ENCODE peak calls at places on chromosomes 11 and 22, in four cellular contexts. One of them, this sample, is unnamed.

GRCh38 chr22:34055525-34056200 is 135.4 kb upstream of the LARGE1 start:
- DNase-seq in keratinocyte: no peak
- DNase-seq in A673: peak; percentile 0
- DNase-seq in fibroblast of mammary gland: no peak
- DNase-seq in this sample: no peak

GRCh38 chr11:65429724-65430405 is 7.3 kb downstream of the NEAT1 start:
- DNase-seq in keratinocyte: no peak
- DNase-seq in A673: no peak
- DNase-seq in fibroblast of mammary gland: peak; percentile 89
- DNase-seq in this sample: peak; percentile 72

GRCh38 chr11:114847599-114847998 is 169.3 kb downstream of the NXPE2 start:
- DNase-seq in keratinocyte: no peak
- DNase-seq in A673: peak; percentile 80
- DNase-seq in fibroblast of mammary gland: no peak
- DNase-seq in this sample: no peak

GRCh38 chr22:49016909-49017768 is 810.5 kb downstream of the BRD1 start:
- DNase-seq in keratinocyte: no peak
- DNase-seq in A673: no peak
- DNase-seq in fibroblast of mammary gland: no peak
- DNase-seq in this sample: no peak

GRCh38 chr11:119016216-119017009 is 1.7 kb downstream of the RPS25 start:
- DNase-seq in keratinocyte: no peak
- DNase-seq in A673: no peak
- DNase-seq in fibroblast of mammary gland: no peak
- DNase-seq in this sample: no peak

GRCh38 chr11:112903310-112903709 is 57.9 kb upstream of the NCAM1 start:
- DNase-seq in keratinocyte: no peak
- DNase-seq in A673: no peak
- DNase-seq in fibroblast of mammary gland: no peak
- DNase-seq in this sample: no peak

GRCh38 chr11:111574373-111575230 is 27.6 kb upstream of the SIK2 start:
- DNase-seq in keratinocyte: no peak
- DNase-seq in A673: no peak
- DNase-seq in fibroblast of mammary gland: no peak
- DNase-seq in this sample: no peak

GRCh38 chr11:110069158-110069737 is 23.9 kb upstream of the ZC3H12C start:
- DNase-seq in keratinocyte: peak; percentile 93
- DNase-seq in A673: peak; percentile 97
- DNase-seq in fibroblast of mammary gland: peak; percentile 80
- DNase-seq in this sample: peak; percentile 77

GRCh38 chr11:8298801-8299786 is 35.4 kb upstream of the LMO1 start:
- DNase-seq in keratinocyte: no peak
- DNase-seq in A673: no peak
- DNase-seq in fibroblast of mammary gland: no peak
- DNase-seq in this sample: no peak

GRCh38 chr11:63551889-63552266 is 11.3 kb downstream of the PLAAT2 start:
- DNase-seq in keratinocyte: no peak
- DNase-seq in A673: no peak
- DNase-seq in fibroblast of mammary gland: no peak
- DNase-seq in this sample: no peak

DNA sequence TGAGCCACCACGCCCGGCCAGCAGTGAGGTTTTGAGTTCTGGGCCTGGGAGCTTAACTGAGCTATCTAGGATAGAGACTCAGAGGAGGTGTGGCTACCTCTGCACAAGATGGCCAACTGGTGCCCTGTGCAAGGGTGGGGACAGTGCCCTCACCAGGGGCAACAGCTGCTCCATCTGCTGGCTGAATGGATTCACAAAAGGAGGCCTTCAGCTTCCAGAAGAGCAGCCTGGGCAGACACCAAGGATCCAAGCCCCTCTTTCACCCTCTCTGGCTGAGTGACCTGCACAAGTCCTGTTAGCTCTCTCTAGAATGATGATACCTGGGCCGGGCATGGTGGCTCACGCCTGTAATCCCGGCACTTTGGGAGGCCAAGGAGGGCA is 33.5 kb upstream of the BAIAP2L2 start:
- DNase-seq in keratinocyte: no peak
- DNase-seq in A673: no peak
- DNase-seq in fibroblast of mammary gland: no peak
- DNase-seq in this sample: no peak
- TF ChIP-seq CTCF in keratinocyte: peak; percentile 27
- TF ChIP-seq CTCF in A673: no peak
- TF ChIP-seq CTCF in fibroblast of mammary gland: no peak
- TF ChIP-seq CTCF in this sample: no peak

GRCh38 chr11:75802913-75803820 is 11.8 kb upstream of the UVRAG start:
- DNase-seq in keratinocyte: no peak
- DNase-seq in A673: peak; percentile 76
- DNase-seq in fibroblast of mammary gland: peak; percentile 68
- DNase-seq in this sample: peak; percentile 52
- TF ChIP-seq CTCF in keratinocyte: peak; percentile 96
- TF ChIP-seq CTCF in A673: peak; percentile 97
- TF ChIP-seq CTCF in fibroblast of mammary gland: peak; percentile 93
- TF ChIP-seq CTCF in this sample: peak; percentile 95

DNA sequence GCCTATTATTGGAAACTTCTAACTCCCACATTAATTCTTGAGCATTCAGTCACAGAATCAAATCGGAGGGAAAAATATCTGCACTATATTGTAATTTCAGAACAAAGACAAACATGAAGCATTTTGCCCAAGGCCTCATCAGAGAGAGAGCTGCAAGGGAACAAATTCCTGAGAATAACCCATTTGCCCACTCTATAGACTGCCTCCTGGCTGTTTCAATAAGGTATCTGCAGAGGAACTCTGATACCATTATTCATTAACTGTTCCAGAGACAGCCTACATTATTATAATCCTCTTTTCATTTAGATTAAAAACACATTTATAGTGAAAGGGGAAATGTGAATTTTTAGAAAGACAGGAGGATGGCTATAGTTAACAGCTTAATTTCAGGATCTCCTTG is 663.9 kb downstream of the DLG2 start:
- DNase-seq in keratinocyte: no peak
- DNase-seq in A673: no peak
- DNase-seq in fibroblast of mammary gland: no peak
- DNase-seq in this sample: no peak
- TF ChIP-seq CTCF in keratinocyte: no peak
- TF ChIP-seq CTCF in A673: no peak
- TF ChIP-seq CTCF in fibroblast of mammary gland: peak; percentile 22
- TF ChIP-seq CTCF in this sample: no peak

GRCh38 chr11:126989942-126990715 is 10.4 kb downstream of the KIRREL3 start:
- DNase-seq in keratinocyte: no peak
- DNase-seq in A673: peak; percentile 83
- DNase-seq in fibroblast of mammary gland: peak; percentile 62
- DNase-seq in this sample: peak; percentile 64

GRCh38 chr11:126991596-126991995 is 9.0 kb downstream of the KIRREL3 start:
- DNase-seq in keratinocyte: no peak
- DNase-seq in A673: no peak
- DNase-seq in fibroblast of mammary gland: peak; percentile 65
- DNase-seq in this sample: peak; percentile 86

GRCh38 chr11:126992065-126992803 is 8.3 kb downstream of the KIRREL3 start:
- DNase-seq in keratinocyte: no peak
- DNase-seq in A673: no peak
- DNase-seq in fibroblast of mammary gland: peak; percentile 95
- DNase-seq in this sample: peak; percentile 99

GRCh38 chr11:126992804-126993111 is 7.8 kb downstream of the KIRREL3 start:
- DNase-seq in keratinocyte: no peak
- DNase-seq in A673: no peak
- DNase-seq in fibroblast of mammary gland: peak; percentile 82
- DNase-seq in this sample: peak; percentile 96

DNA sequence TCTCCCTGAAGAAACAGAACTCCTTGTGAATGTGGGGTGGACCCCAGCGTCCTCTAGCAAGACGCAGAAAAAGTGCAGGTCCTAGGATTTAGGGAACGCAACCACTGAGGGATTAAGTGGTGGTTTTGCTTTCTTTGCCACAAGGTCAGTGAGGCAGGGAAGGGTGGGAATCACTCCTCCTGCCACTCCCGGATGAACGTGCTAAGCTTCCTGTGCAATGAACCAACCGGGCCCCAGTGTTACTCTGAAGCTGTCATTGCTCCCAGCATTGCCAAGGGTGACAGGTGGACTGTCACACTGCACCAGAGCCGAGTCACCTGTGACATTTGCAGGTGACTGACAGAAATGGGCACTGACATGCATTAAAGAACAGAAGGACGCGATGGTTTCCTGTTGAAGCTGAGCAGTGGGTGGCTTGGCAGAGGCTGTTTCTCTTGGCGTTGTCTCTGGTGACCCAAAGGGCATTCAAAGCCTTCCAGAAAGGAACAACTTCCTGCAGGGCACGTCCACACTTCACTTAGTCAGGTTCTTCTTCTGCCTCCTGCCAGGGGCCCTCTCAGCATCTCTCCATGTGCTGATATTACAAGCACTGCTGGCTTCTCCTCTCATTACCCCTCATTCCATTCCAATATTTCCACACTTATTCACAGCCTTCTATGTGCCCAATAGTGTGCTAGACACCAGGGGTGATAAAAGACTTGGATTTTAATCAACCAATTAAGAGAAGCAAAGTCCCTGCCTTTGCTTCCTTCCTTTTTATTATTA is 9.7 kb downstream of the KIRREL3 start:
- DNase-seq in keratinocyte: no peak
- DNase-seq in A673: no peak
- DNase-seq in fibroblast of mammary gland: no peak
- DNase-seq in this sample: peak; percentile 47
- TF ChIP-seq CTCF in keratinocyte: no peak
- TF ChIP-seq CTCF in A673: peak; percentile 18
- TF ChIP-seq CTCF in fibroblast of mammary gland: no peak
- TF ChIP-seq CTCF in this sample: peak; percentile 67

GRCh38 chr11:131671764-131672163 is 301.3 kb downstream of the NTM start:
- DNase-seq in keratinocyte: no peak
- DNase-seq in A673: no peak
- DNase-seq in fibroblast of mammary gland: no peak
- DNase-seq in this sample: no peak
- TF ChIP-seq CTCF in keratinocyte: no peak
- TF ChIP-seq CTCF in A673: no peak
- TF ChIP-seq CTCF in fibroblast of mammary gland: no peak
- TF ChIP-seq CTCF in this sample: peak; percentile 39

GRCh38 chr11:12639388-12639787 is 34.8 kb upstream of the TEAD1 start:
- DNase-seq in keratinocyte: no peak
- DNase-seq in A673: no peak
- DNase-seq in fibroblast of mammary gland: no peak
- DNase-seq in this sample: no peak

GRCh38 chr11:12643029-12643428 is 31.2 kb upstream of the TEAD1 start:
- DNase-seq in keratinocyte: no peak
- DNase-seq in A673: no peak
- DNase-seq in fibroblast of mammary gland: no peak
- DNase-seq in this sample: no peak

GRCh38 chr11:12640926-12641849 is 33.0 kb upstream of the TEAD1 start:
- DNase-seq in keratinocyte: no peak
- DNase-seq in A673: no peak
- DNase-seq in fibroblast of mammary gland: no peak
- DNase-seq in this sample: no peak

GRCh38 chr11:12642040-12642439 is 32.2 kb upstream of the TEAD1 start:
- DNase-seq in keratinocyte: no peak
- DNase-seq in A673: no peak
- DNase-seq in fibroblast of mammary gland: peak; percentile 57
- DNase-seq in this sample: no peak

GRCh38 chr11:12640355-12640754 is 33.9 kb upstream of the TEAD1 start:
- DNase-seq in keratinocyte: no peak
- DNase-seq in A673: no peak
- DNase-seq in fibroblast of mammary gland: no peak
- DNase-seq in this sample: no peak
- TF ChIP-seq CTCF in keratinocyte: no peak
- TF ChIP-seq CTCF in A673: no peak
- TF ChIP-seq CTCF in fibroblast of mammary gland: no peak
- TF ChIP-seq CTCF in this sample: no peak